ENCODE peak calls at places on chromosomes 1 and 21, in eight cellular contexts. One of them, this sample, is unnamed.

GRCh38 chr1:222331765-222332164 is 216.1 kb downstream of the HHIPL2 start:
- DNase-seq in NAMALWA: no peak
- DNase-seq in left ventricle myocardium inferior: no peak
- DNase-seq in non-pigmented ciliary epithelial cell: peak; percentile 23
- DNase-seq in fibroblast of the aortic adventitia: no peak
- DNase-seq in GM10248: no peak
- DNase-seq in Calu3: no peak
- DNase-seq in fibroblast of lung: no peak
- DNase-seq in this sample: no peak

GRCh38 chr1:208766812-208767211 is 522.6 kb upstream of the PLXNA2 start:
- DNase-seq in NAMALWA: no peak
- DNase-seq in fibroblast of the aortic adventitia: no peak
- DNase-seq in fibroblast of lung: no peak
- DNase-seq in Calu3: no peak
- DNase-seq in left ventricle myocardium inferior: no peak
- DNase-seq in non-pigmented ciliary epithelial cell: no peak
- DNase-seq in GM10248: no peak
- DNase-seq in this sample: no peak

GRCh38 chr1:93588206-93588605 is 93.4 kb downstream of the BCAR3 start:
- DNase-seq in fibroblast of lung: no peak
- DNase-seq in Calu3: no peak
- DNase-seq in NAMALWA: no peak
- DNase-seq in non-pigmented ciliary epithelial cell: peak; percentile 38
- DNase-seq in fibroblast of the aortic adventitia: no peak
- DNase-seq in left ventricle myocardium inferior: no peak
- DNase-seq in GM10248: no peak
- DNase-seq in this sample: no peak

GRCh38 chr1:202159534-202160371 is 649 bp downstream of the PTPN7 start:
- DNase-seq in Calu3: no peak
- DNase-seq in fibroblast of the aortic adventitia: no peak
- DNase-seq in left ventricle myocardium inferior: no peak
- DNase-seq in NAMALWA: peak; percentile 70
- DNase-seq in GM10248: peak; percentile 70
- DNase-seq in fibroblast of lung: no peak
- DNase-seq in non-pigmented ciliary epithelial cell: no peak
- DNase-seq in this sample: no peak

GRCh38 chr1:109923131-109923945 is 12.7 kb downstream of the CSF1 start:
- DNase-seq in GM10248: peak; percentile 70
- DNase-seq in fibroblast of lung: no peak
- DNase-seq in non-pigmented ciliary epithelial cell: no peak
- DNase-seq in NAMALWA: peak; percentile 26
- DNase-seq in fibroblast of the aortic adventitia: no peak
- DNase-seq in Calu3: no peak
- DNase-seq in left ventricle myocardium inferior: no peak
- DNase-seq in this sample: no peak

GRCh38 chr1:196777603-196778002 is 3.0 kb downstream of the CFHR3 start:
- DNase-seq in fibroblast of lung: no peak
- DNase-seq in fibroblast of the aortic adventitia: no peak
- DNase-seq in NAMALWA: no peak
- DNase-seq in left ventricle myocardium inferior: no peak
- DNase-seq in GM10248: no peak
- DNase-seq in Calu3: no peak
- DNase-seq in non-pigmented ciliary epithelial cell: no peak
- DNase-seq in this sample: no peak

GRCh38 chr21:38804030-38804616 is 1.6 kb upstream of the ETS2 start:
- DNase-seq in fibroblast of the aortic adventitia: no peak
- DNase-seq in Calu3: no peak
- DNase-seq in NAMALWA: no peak
- DNase-seq in non-pigmented ciliary epithelial cell: no peak
- DNase-seq in GM10248: no peak
- DNase-seq in left ventricle myocardium inferior: no peak
- DNase-seq in fibroblast of lung: peak; percentile 44
- DNase-seq in this sample: no peak

GRCh38 chr1:39833121-39833520 is 44.5 kb upstream of the BMP8B start:
- DNase-seq in non-pigmented ciliary epithelial cell: no peak
- DNase-seq in left ventricle myocardium inferior: no peak
- DNase-seq in Calu3: no peak
- DNase-seq in GM10248: no peak
- DNase-seq in NAMALWA: no peak
- DNase-seq in fibroblast of lung: no peak
- DNase-seq in fibroblast of the aortic adventitia: peak; percentile 85
- DNase-seq in this sample: no peak

GRCh38 chr1:46406881-46407608 is 12.9 kb downstream of the FAAH start:
- DNase-seq in fibroblast of lung: no peak
- DNase-seq in NAMALWA: no peak
- DNase-seq in Calu3: no peak
- DNase-seq in left ventricle myocardium inferior: no peak
- DNase-seq in non-pigmented ciliary epithelial cell: no peak
- DNase-seq in fibroblast of the aortic adventitia: no peak
- DNase-seq in GM10248: no peak
- DNase-seq in this sample: no peak

GRCh38 chr1:40583980-40584379 is 52.5 kb downstream of the ZNF684 start:
- DNase-seq in GM10248: no peak
- DNase-seq in fibroblast of lung: no peak
- DNase-seq in Calu3: no peak
- DNase-seq in left ventricle myocardium inferior: no peak
- DNase-seq in NAMALWA: no peak
- DNase-seq in fibroblast of the aortic adventitia: no peak
- DNase-seq in non-pigmented ciliary epithelial cell: no peak
- DNase-seq in this sample: no peak

GRCh38 chr1:235610157-235610556 is 39.4 kb downstream of the GNG4 start:
- DNase-seq in NAMALWA: no peak
- DNase-seq in fibroblast of lung: no peak
- DNase-seq in left ventricle myocardium inferior: no peak
- DNase-seq in GM10248: no peak
- DNase-seq in Calu3: no peak
- DNase-seq in fibroblast of the aortic adventitia: no peak
- DNase-seq in non-pigmented ciliary epithelial cell: no peak
- DNase-seq in this sample: no peak

GRCh38 chr1:167717351-167717750 is 4.4 kb upstream of the MPZL1 start:
- DNase-seq in Calu3: no peak
- DNase-seq in fibroblast of the aortic adventitia: no peak
- DNase-seq in NAMALWA: no peak
- DNase-seq in fibroblast of lung: no peak
- DNase-seq in non-pigmented ciliary epithelial cell: no peak
- DNase-seq in GM10248: no peak
- DNase-seq in left ventricle myocardium inferior: no peak
- DNase-seq in this sample: no peak

GRCh38 chr1:227909188-227909587 is 38.5 kb downstream of the WNT9A start:
- DNase-seq in Calu3: no peak
- DNase-seq in fibroblast of the aortic adventitia: no peak
- DNase-seq in NAMALWA: no peak
- DNase-seq in non-pigmented ciliary epithelial cell: no peak
- DNase-seq in GM10248: no peak
- DNase-seq in left ventricle myocardium inferior: no peak
- DNase-seq in fibroblast of lung: no peak
- DNase-seq in this sample: no peak

GRCh38 chr1:64864018-64864945 is 102.1 kb downstream of the JAK1 start:
- DNase-seq in NAMALWA: peak; percentile 98
- DNase-seq in Calu3: peak; percentile 61
- DNase-seq in non-pigmented ciliary epithelial cell: no peak
- DNase-seq in GM10248: peak; percentile 84
- DNase-seq in left ventricle myocardium inferior: peak; percentile 65
- DNase-seq in fibroblast of the aortic adventitia: no peak
- DNase-seq in fibroblast of lung: peak; percentile 3
- DNase-seq in this sample: no peak

GRCh38 chr1:183105449-183105848 is 80.6 kb upstream of the LAMC2 start:
- DNase-seq in NAMALWA: no peak
- DNase-seq in left ventricle myocardium inferior: no peak
- DNase-seq in non-pigmented ciliary epithelial cell: no peak
- DNase-seq in Calu3: no peak
- DNase-seq in GM10248: no peak
- DNase-seq in fibroblast of lung: peak; percentile 86
- DNase-seq in fibroblast of the aortic adventitia: peak; percentile 39
- DNase-seq in this sample: no peak

GRCh38 chr1:173423326-173423725 is 53.8 kb upstream of the PRDX6 start:
- DNase-seq in fibroblast of the aortic adventitia: no peak
- DNase-seq in NAMALWA: no peak
- DNase-seq in Calu3: no peak
- DNase-seq in fibroblast of lung: no peak
- DNase-seq in GM10248: no peak
- DNase-seq in non-pigmented ciliary epithelial cell: no peak
- DNase-seq in left ventricle myocardium inferior: no peak
- DNase-seq in this sample: no peak

GRCh38 chr1:244049142-244049968 is 1.7 kb upstream of the ZBTB18 start:
- DNase-seq in left ventricle myocardium inferior: peak; percentile 44
- DNase-seq in fibroblast of the aortic adventitia: no peak
- DNase-seq in fibroblast of lung: no peak
- DNase-seq in Calu3: peak; percentile 53
- DNase-seq in NAMALWA: peak; percentile 80
- DNase-seq in non-pigmented ciliary epithelial cell: no peak
- DNase-seq in GM10248: peak; percentile 48
- DNase-seq in this sample: peak; percentile 32

GRCh38 chr1:176770066-176770465 is 307.1 kb downstream of the PAPPA2 start:
- DNase-seq in Calu3: no peak
- DNase-seq in fibroblast of the aortic adventitia: no peak
- DNase-seq in left ventricle myocardium inferior: no peak
- DNase-seq in non-pigmented ciliary epithelial cell: no peak
- DNase-seq in fibroblast of lung: no peak
- DNase-seq in GM10248: no peak
- DNase-seq in NAMALWA: no peak
- DNase-seq in this sample: no peak

This sample was measured in activated T-helper 9 cell treated with anti-CD3 and anti-CD28 coated beads, Interleukin-2, amount 50 U/mL, for 16 hours.